ENCODE peak calls at places on chromosomes 1 and 21, in eight cellular contexts. One of them, this sample, is unnamed.

GRCh38 chr1:3229081-3229725 is 160.2 kb downstream of the PRDM16 start:
- DNase-seq in IMR-90: no peak
- DNase-seq in tibial nerve: no peak
- DNase-seq in heart left ventricle: no peak
- DNase-seq in HCT116: no peak
- DNase-seq in ovary: no peak
- DNase-seq in spleen: no peak
- DNase-seq in adrenal gland: no peak
- DNase-seq in this sample: no peak

GRCh38 chr1:21139601-21140000 is 37.1 kb downstream of the EIF4G3 start:
- DNase-seq in IMR-90: no peak
- DNase-seq in tibial nerve: peak; percentile 16
- DNase-seq in heart left ventricle: peak; percentile 58
- DNase-seq in HCT116: no peak
- DNase-seq in ovary: peak; percentile 37
- DNase-seq in spleen: no peak
- DNase-seq in adrenal gland: no peak
- DNase-seq in this sample: peak; percentile 21

GRCh38 chr21:26583737-26584136 is 10.7 kb upstream of the CYYR1 start:
- DNase-seq in IMR-90: no peak
- DNase-seq in tibial nerve: no peak
- DNase-seq in heart left ventricle: no peak
- DNase-seq in HCT116: no peak
- DNase-seq in ovary: no peak
- DNase-seq in spleen: no peak
- DNase-seq in adrenal gland: no peak
- DNase-seq in this sample: no peak

GRCh38 chr1:37628026-37628556 is 6.6 kb downstream of the RSPO1 start:
- DNase-seq in IMR-90: no peak
- DNase-seq in tibial nerve: no peak
- DNase-seq in heart left ventricle: no peak
- DNase-seq in HCT116: no peak
- DNase-seq in ovary: no peak
- DNase-seq in spleen: no peak
- DNase-seq in adrenal gland: no peak
- DNase-seq in this sample: no peak

GRCh38 chr1:98468111-98468717 is 193.3 kb upstream of the SNX7 start:
- DNase-seq in IMR-90: peak; percentile 81
- DNase-seq in tibial nerve: peak; percentile 43
- DNase-seq in heart left ventricle: no peak
- DNase-seq in HCT116: peak; percentile 44
- DNase-seq in ovary: no peak
- DNase-seq in spleen: no peak
- DNase-seq in adrenal gland: no peak
- DNase-seq in this sample: no peak

GRCh38 chr1:11071463-11072215 is 11.8 kb upstream of the SRM start:
- DNase-seq in IMR-90: no peak
- DNase-seq in tibial nerve: no peak
- DNase-seq in heart left ventricle: no peak
- DNase-seq in HCT116: no peak
- DNase-seq in ovary: no peak
- DNase-seq in spleen: peak; percentile 33
- DNase-seq in adrenal gland: no peak
- DNase-seq in this sample: no peak

GRCh38 chr1:108057536-108057935 is 92.6 kb upstream of the VAV3 start:
- DNase-seq in IMR-90: no peak
- DNase-seq in tibial nerve: peak; percentile 65
- DNase-seq in heart left ventricle: peak; percentile 59
- DNase-seq in HCT116: no peak
- DNase-seq in ovary: no peak
- DNase-seq in spleen: no peak
- DNase-seq in adrenal gland: peak; percentile 61
- DNase-seq in this sample: no peak

GRCh38 chr21:45865106-45865835 is 116.3 kb upstream of the COL6A1 start:
- DNase-seq in IMR-90: peak; percentile 92
- DNase-seq in tibial nerve: no peak
- DNase-seq in heart left ventricle: no peak
- DNase-seq in HCT116: no peak
- DNase-seq in ovary: no peak
- DNase-seq in spleen: no peak
- DNase-seq in adrenal gland: no peak
- DNase-seq in this sample: no peak

GRCh38 chr1:200496937-200497336 is 87.1 kb upstream of the ZNF281 start:
- DNase-seq in IMR-90: no peak
- DNase-seq in tibial nerve: no peak
- DNase-seq in heart left ventricle: no peak
- DNase-seq in HCT116: no peak
- DNase-seq in ovary: no peak
- DNase-seq in spleen: no peak
- DNase-seq in adrenal gland: no peak
- DNase-seq in this sample: no peak

GRCh38 chr1:178938281-178938958 is 67.5 kb upstream of the ANGPTL1 start:
- DNase-seq in IMR-90: no peak
- DNase-seq in tibial nerve: no peak
- DNase-seq in heart left ventricle: no peak
- DNase-seq in HCT116: no peak
- DNase-seq in ovary: no peak
- DNase-seq in spleen: no peak
- DNase-seq in adrenal gland: no peak
- DNase-seq in this sample: no peak

GRCh38 chr1:2834741-2835564 is 33.5 kb upstream of the TTC34 start:
- DNase-seq in IMR-90: no peak
- DNase-seq in tibial nerve: no peak
- DNase-seq in heart left ventricle: no peak
- DNase-seq in HCT116: no peak
- DNase-seq in ovary: no peak
- DNase-seq in spleen: no peak
- DNase-seq in adrenal gland: no peak
- DNase-seq in this sample: no peak

GRCh38 chr1:186183970-186184628 is 191.0 kb downstream of the TPR start:
- DNase-seq in IMR-90: no peak
- DNase-seq in tibial nerve: no peak
- DNase-seq in heart left ventricle: no peak
- DNase-seq in HCT116: no peak
- DNase-seq in ovary: no peak
- DNase-seq in spleen: no peak
- DNase-seq in adrenal gland: no peak
- DNase-seq in this sample: no peak

GRCh38 chr1:199182151-199182843 is 543.5 kb downstream of the PTPRC start:
- DNase-seq in IMR-90: peak; percentile 13
- DNase-seq in tibial nerve: no peak
- DNase-seq in heart left ventricle: no peak
- DNase-seq in HCT116: no peak
- DNase-seq in ovary: no peak
- DNase-seq in spleen: no peak
- DNase-seq in adrenal gland: no peak
- DNase-seq in this sample: no peak

GRCh38 chr1:211577826-211578639 is 928 bp downstream of the SLC30A1 start:
- DNase-seq in IMR-90: peak; percentile 56
- DNase-seq in tibial nerve: peak; percentile 47
- DNase-seq in heart left ventricle: peak; percentile 75
- DNase-seq in HCT116: no peak
- DNase-seq in ovary: peak; percentile 71
- DNase-seq in spleen: peak; percentile 96
- DNase-seq in adrenal gland: peak; percentile 64
- DNase-seq in this sample: peak; percentile 69
- TF ChIP-seq POLR2A in IMR-90: no peak
- TF ChIP-seq POLR2A in tibial nerve: no peak
- TF ChIP-seq POLR2A in heart left ventricle: no peak
- TF ChIP-seq POLR2A in HCT116: no peak
- TF ChIP-seq POLR2A in ovary: no peak
- TF ChIP-seq POLR2A in spleen: no peak
- TF ChIP-seq POLR2A in adrenal gland: no peak
- TF ChIP-seq POLR2A in this sample: no peak

DNA sequence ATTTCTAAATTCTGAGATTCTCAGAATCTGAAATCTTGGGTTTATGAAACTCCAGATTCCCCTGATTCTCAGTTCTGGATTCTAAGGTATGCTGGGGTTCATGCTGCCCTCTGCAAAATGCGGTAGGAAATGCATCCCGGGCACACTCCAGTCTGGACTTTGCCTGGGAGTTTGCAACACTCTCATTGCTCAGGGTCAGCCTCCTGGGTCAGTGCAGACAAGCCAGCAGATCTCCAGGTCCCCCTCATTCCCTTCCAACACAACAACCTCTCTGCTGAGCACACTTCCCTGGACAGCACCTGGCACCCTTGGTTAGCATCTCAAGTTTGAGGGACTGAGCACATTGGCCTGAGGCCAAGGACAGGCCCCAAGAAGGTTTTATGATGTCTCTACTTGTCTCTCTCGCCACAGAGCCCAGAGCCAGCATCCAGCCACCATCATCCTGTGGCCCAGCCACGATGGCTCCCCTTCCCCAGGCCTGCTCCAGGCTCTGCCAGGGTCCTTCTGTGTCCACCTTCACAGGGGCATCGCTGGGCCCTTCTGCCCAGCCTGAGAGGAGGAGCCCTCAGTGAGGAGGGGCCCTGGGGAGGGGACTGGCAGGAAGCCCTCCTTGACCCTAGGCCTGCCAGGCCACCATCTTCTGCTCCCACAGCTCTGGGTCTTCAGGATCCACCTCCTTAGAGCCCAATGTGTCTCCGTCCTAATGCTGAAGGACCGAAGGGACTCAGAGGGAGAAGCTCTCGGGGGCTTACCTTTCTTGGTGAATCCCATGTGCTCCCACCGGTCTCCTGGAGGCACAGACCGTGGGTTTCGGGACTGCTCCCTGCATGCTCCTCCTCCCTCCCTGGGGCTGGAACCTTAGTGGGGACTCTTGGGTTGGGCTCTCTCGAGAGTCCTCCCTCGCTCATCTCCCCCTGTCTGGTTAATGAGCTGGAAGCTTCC is 550.7 kb downstream of the PTPRU start:
- DNase-seq in IMR-90: no peak
- DNase-seq in tibial nerve: no peak
- DNase-seq in heart left ventricle: no peak
- DNase-seq in HCT116: no peak
- DNase-seq in ovary: no peak
- DNase-seq in spleen: peak; percentile 61
- DNase-seq in adrenal gland: no peak
- DNase-seq in this sample: no peak
- TF ChIP-seq CTCF in IMR-90: no peak
- TF ChIP-seq CTCF in tibial nerve: no peak
- TF ChIP-seq CTCF in heart left ventricle: no peak
- TF ChIP-seq CTCF in HCT116: no peak
- TF ChIP-seq CTCF in ovary: no peak
- TF ChIP-seq CTCF in spleen: no peak
- TF ChIP-seq CTCF in adrenal gland: no peak
- TF ChIP-seq CTCF in this sample: no peak

DNA sequence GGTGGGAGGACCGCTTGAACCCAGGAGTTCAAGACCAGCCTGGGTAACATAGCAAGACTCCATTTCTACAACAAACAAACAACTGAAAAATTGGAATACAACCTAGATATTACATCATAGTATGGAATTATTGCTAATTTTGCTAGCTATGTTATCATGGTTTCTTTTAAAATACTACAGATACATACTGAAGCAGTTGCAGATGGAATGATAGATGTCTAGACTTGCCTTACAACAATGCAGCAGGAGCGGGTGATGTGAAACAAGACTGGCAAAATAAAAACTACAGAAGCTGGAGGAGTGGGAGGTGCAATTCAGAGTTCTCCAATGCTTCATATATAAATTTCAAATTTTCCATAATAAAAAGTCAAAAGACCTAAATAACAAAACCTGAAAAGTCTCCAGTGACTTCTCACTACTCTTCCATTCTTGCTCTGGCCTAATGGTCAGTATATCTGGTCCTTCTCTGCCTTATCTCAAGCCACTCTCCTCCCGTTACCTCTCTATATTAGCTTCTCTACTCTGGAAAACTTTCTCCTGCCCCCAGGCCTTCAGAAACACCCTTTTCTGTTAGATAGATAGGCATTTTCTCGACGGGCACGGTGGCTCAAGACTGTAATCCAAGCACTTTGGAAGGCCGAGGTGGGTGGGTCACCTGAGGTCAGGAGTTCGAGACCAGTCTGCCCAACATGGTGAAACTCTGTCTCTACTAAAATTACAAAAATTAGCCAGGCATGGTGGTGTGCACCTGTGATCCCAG is 28.5 kb upstream of the TMEM200B start:
- DNase-seq in IMR-90: no peak
- DNase-seq in tibial nerve: no peak
- DNase-seq in heart left ventricle: no peak
- DNase-seq in HCT116: no peak
- DNase-seq in ovary: no peak
- DNase-seq in spleen: peak; percentile 21
- DNase-seq in adrenal gland: no peak
- DNase-seq in this sample: no peak
- H3K36me3 ChIP-seq in IMR-90: peaks cover 75% of the 10 kb centered on the region
- H3K36me3 ChIP-seq in tibial nerve: peaks cover 5% of the 10 kb centered on the region
- H3K36me3 ChIP-seq in heart left ventricle: peaks cover 14% of the 10 kb centered on the region
- H3K36me3 ChIP-seq in HCT116: peaks cover 74% of the 10 kb centered on the region
- H3K36me3 ChIP-seq in ovary: no peaks in the 10 kb centered on the region
- H3K36me3 ChIP-seq in spleen: peaks cover 100% of the 10 kb centered on the region
- H3K36me3 ChIP-seq in adrenal gland: peaks cover 85% of the 10 kb centered on the region
- H3K36me3 ChIP-seq in this sample: peaks cover 3% of the 10 kb centered on the region

DNA sequence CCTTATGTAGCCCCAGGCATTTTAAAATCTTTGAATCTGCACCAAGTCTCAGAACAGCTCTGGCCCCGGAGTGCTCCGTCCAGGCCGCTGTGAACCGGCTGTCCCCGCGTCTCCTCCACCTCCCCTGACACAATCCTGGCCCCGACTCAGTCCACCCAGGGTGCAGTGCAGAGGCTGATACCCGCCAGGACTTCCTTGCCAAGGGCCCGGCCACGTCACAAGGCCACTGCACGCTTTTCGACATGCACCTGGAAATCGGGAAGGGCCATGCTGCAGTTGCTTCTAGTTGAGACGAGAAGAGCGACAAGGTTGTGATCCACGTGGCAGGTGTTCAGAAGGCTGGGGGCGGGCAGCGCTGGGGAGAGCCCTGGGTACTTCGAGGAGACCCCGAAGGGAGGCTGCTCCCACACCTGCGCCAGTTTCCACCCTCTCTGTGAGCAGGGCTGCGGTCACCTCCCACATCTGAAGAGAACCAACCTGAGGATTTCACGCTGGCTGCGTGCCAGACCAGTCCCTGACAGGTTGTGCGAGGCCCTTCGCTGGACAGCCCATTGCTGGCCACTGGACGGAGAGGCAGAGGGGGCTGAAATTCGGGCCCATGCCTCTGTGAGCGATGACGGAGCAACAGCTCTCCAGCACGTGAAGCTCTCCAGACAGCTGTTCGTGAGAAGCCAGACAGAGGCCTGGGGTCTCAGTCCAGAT is 6.7 kb downstream of the VWA1 start:
- DNase-seq in IMR-90: no peak
- DNase-seq in tibial nerve: no peak
- DNase-seq in heart left ventricle: no peak
- DNase-seq in HCT116: no peak
- DNase-seq in ovary: no peak
- DNase-seq in spleen: peak; percentile 58
- DNase-seq in adrenal gland: no peak
- DNase-seq in this sample: no peak
- TF ChIP-seq POLR2A in IMR-90: no peak
- TF ChIP-seq POLR2A in tibial nerve: no peak
- TF ChIP-seq POLR2A in heart left ventricle: no peak
- TF ChIP-seq POLR2A in HCT116: no peak
- TF ChIP-seq POLR2A in ovary: no peak
- TF ChIP-seq POLR2A in spleen: no peak
- TF ChIP-seq POLR2A in adrenal gland: no peak
- TF ChIP-seq POLR2A in this sample: no peak

GRCh38 chr1:211324992-211325775 is 1.4 kb upstream of the TRAF5 start:
- DNase-seq in IMR-90: no peak
- DNase-seq in tibial nerve: no peak
- DNase-seq in heart left ventricle: no peak
- DNase-seq in HCT116: no peak
- DNase-seq in ovary: no peak
- DNase-seq in spleen: peak; percentile 33
- DNase-seq in adrenal gland: no peak
- DNase-seq in this sample: no peak
- TF ChIP-seq CTCF in IMR-90: no peak
- TF ChIP-seq CTCF in tibial nerve: no peak
- TF ChIP-seq CTCF in heart left ventricle: no peak
- TF ChIP-seq CTCF in HCT116: no peak
- TF ChIP-seq CTCF in ovary: no peak
- TF ChIP-seq CTCF in spleen: no peak
- TF ChIP-seq CTCF in adrenal gland: no peak
- TF ChIP-seq CTCF in this sample: no peak

This sample was measured in uterus.